ENCODE peak calls at places on chromosomes 6 and 20, in six cellular contexts. One of them, this sample, is unnamed.

GRCh38 chr6:129567374-129567773 is 142.6 kb downstream of the ARHGAP18 start:
- DNase-seq in ACHN: peak
- DNase-seq in Right ventricle myocardium superior: no peak
- DNase-seq in AG08395: peak
- DNase-seq in kidney: no peak
- DNase-seq in GM04504: no peak
- DNase-seq in this sample: no peak

GRCh38 chr6:48928937-48929336 is 534.1 kb downstream of the MMUT start:
- DNase-seq in ACHN: peak
- DNase-seq in Right ventricle myocardium superior: no peak
- DNase-seq in AG08395: no peak
- DNase-seq in kidney: no peak
- DNase-seq in GM04504: no peak
- DNase-seq in this sample: no peak

GRCh38 chr6:11810854-11811643 is 32.4 kb upstream of the ADTRP start:
- DNase-seq in ACHN: no peak
- DNase-seq in Right ventricle myocardium superior: no peak
- DNase-seq in AG08395: no peak
- DNase-seq in kidney: no peak
- DNase-seq in GM04504: no peak
- DNase-seq in this sample: no peak

GRCh38 chr6:135537782-135538301 is 40.3 kb upstream of the AHI1 start:
- DNase-seq in ACHN: peak
- DNase-seq in Right ventricle myocardium superior: no peak
- DNase-seq in AG08395: peak
- DNase-seq in kidney: no peak
- DNase-seq in GM04504: no peak
- DNase-seq in this sample: peak

GRCh38 chr6:64013061-64013410 is 377.4 kb downstream of the PHF3 start:
- DNase-seq in ACHN: no peak
- DNase-seq in Right ventricle myocardium superior: no peak
- DNase-seq in AG08395: no peak
- DNase-seq in kidney: no peak
- DNase-seq in GM04504: no peak
- DNase-seq in this sample: no peak

GRCh38 chr20:47314647-47315338 is 41.7 kb downstream of the ZMYND8 start:
- DNase-seq in ACHN: no peak
- DNase-seq in Right ventricle myocardium superior: no peak
- DNase-seq in AG08395: no peak
- DNase-seq in kidney: no peak
- DNase-seq in GM04504: no peak
- DNase-seq in this sample: no peak

GRCh38 chr20:17898548-17898994 is 70.0 kb downstream of the SNX5 start:
- DNase-seq in ACHN: peak
- DNase-seq in Right ventricle myocardium superior: peak
- DNase-seq in AG08395: peak
- DNase-seq in kidney: no peak
- DNase-seq in GM04504: no peak
- DNase-seq in this sample: peak

GRCh38 chr6:127786109-127786508 is 114.7 kb downstream of the THEMIS start:
- DNase-seq in ACHN: no peak
- DNase-seq in Right ventricle myocardium superior: no peak
- DNase-seq in AG08395: peak
- DNase-seq in kidney: no peak
- DNase-seq in GM04504: no peak
- DNase-seq in this sample: no peak

GRCh38 chr6:53112404-53112803 is 36.2 kb downstream of the GCM1 start:
- DNase-seq in ACHN: no peak
- DNase-seq in Right ventricle myocardium superior: no peak
- DNase-seq in AG08395: no peak
- DNase-seq in kidney: no peak
- DNase-seq in GM04504: no peak
- DNase-seq in this sample: no peak

GRCh38 chr6:170212051-170212756 is 78.7 kb downstream of the DLL1 start:
- DNase-seq in ACHN: no peak
- DNase-seq in Right ventricle myocardium superior: no peak
- DNase-seq in AG08395: no peak
- DNase-seq in kidney: peak
- DNase-seq in GM04504: no peak
- DNase-seq in this sample: no peak

GRCh38 chr6:150491131-150491795 is 108.4 kb upstream of the PLEKHG1 start:
- DNase-seq in ACHN: peak
- DNase-seq in Right ventricle myocardium superior: no peak
- DNase-seq in AG08395: peak
- DNase-seq in kidney: no peak
- DNase-seq in GM04504: no peak
- DNase-seq in this sample: no peak

GRCh38 chr20:51650685-51651134 is 108.2 kb upstream of the NFATC2 start:
- DNase-seq in ACHN: peak
- DNase-seq in Right ventricle myocardium superior: no peak
- DNase-seq in AG08395: peak
- DNase-seq in kidney: no peak
- DNase-seq in GM04504: no peak
- DNase-seq in this sample: no peak

GRCh38 chr20:38050691-38051090 is 17.1 kb downstream of the RPRD1B start:
- DNase-seq in ACHN: peak
- DNase-seq in Right ventricle myocardium superior: no peak
- DNase-seq in AG08395: peak
- DNase-seq in kidney: no peak
- DNase-seq in GM04504: no peak
- DNase-seq in this sample: no peak

GRCh38 chr6:108211676-108212075 is 45.9 kb downstream of the NR2E1 start:
- DNase-seq in ACHN: no peak
- DNase-seq in Right ventricle myocardium superior: no peak
- DNase-seq in AG08395: no peak
- DNase-seq in kidney: no peak
- DNase-seq in GM04504: no peak
- DNase-seq in this sample: no peak

GRCh38 chr6:29376003-29376402 is 912 bp upstream of the OR12D3 start:
- DNase-seq in ACHN: peak
- DNase-seq in Right ventricle myocardium superior: no peak
- DNase-seq in AG08395: no peak
- DNase-seq in kidney: no peak
- DNase-seq in GM04504: no peak
- DNase-seq in this sample: no peak

GRCh38 chr20:48629069-48629959 is 198.5 kb downstream of the PREX1 start:
- DNase-seq in ACHN: no peak
- DNase-seq in Right ventricle myocardium superior: no peak
- DNase-seq in AG08395: no peak
- DNase-seq in kidney: peak
- DNase-seq in GM04504: no peak
- DNase-seq in this sample: no peak

GRCh38 chr20:31919756-31920155 is 32.1 kb downstream of the PDRG1 start:
- DNase-seq in ACHN: no peak
- DNase-seq in Right ventricle myocardium superior: no peak
- DNase-seq in AG08395: no peak
- DNase-seq in kidney: no peak
- DNase-seq in GM04504: no peak
- DNase-seq in this sample: no peak